ENCODE peak calls at places on chromosomes 16 and 17, in nine cellular contexts. One of them, this sample, is unnamed.

GRCh38 chr17:8855477-8856204 is 11.8 kb downstream of the PIK3R6 start:
- DNase-seq in lower lobe of right lung: no peak
- DNase-seq in hepatocyte: no peak
- DNase-seq in fibroblast of lung: no peak
- DNase-seq in psoas muscle: no peak
- DNase-seq in thoracic aorta: no peak
- DNase-seq in body of pancreas: no peak
- DNase-seq in upper lobe of right lung: no peak
- DNase-seq in CD8-positive, alpha-beta T cell: no peak
- DNase-seq in this sample: no peak

GRCh38 chr16:11994187-11995119 is 17.9 kb downstream of the SNX29 start:
- DNase-seq in body of pancreas: no peak
- DNase-seq in thoracic aorta: no peak
- DNase-seq in fibroblast of lung: no peak
- DNase-seq in lower lobe of right lung: peak; percentile 61
- DNase-seq in psoas muscle: peak; percentile 30
- DNase-seq in CD8-positive, alpha-beta T cell: no peak
- DNase-seq in upper lobe of right lung: no peak
- DNase-seq in hepatocyte: no peak
- DNase-seq in this sample: peak; percentile 22

GRCh38 chr17:74530751-74531150 is 524 bp downstream of the CD300LB start:
- DNase-seq in lower lobe of right lung: peak; percentile 6
- DNase-seq in body of pancreas: no peak
- DNase-seq in upper lobe of right lung: no peak
- DNase-seq in thoracic aorta: no peak
- DNase-seq in hepatocyte: no peak
- DNase-seq in fibroblast of lung: no peak
- DNase-seq in psoas muscle: no peak
- DNase-seq in CD8-positive, alpha-beta T cell: no peak
- DNase-seq in this sample: no peak

GRCh38 chr16:63361032-63361624 is 1324.9 kb upstream of the CDH8 start:
- DNase-seq in CD8-positive, alpha-beta T cell: no peak
- DNase-seq in fibroblast of lung: peak; percentile 47
- DNase-seq in upper lobe of right lung: no peak
- DNase-seq in body of pancreas: peak; percentile 13
- DNase-seq in thoracic aorta: no peak
- DNase-seq in psoas muscle: no peak
- DNase-seq in hepatocyte: peak; percentile 68
- DNase-seq in lower lobe of right lung: no peak
- DNase-seq in this sample: peak; percentile 22

GRCh38 chr17:34579017-34579946 is at the start of gene TMEM132E:
- DNase-seq in hepatocyte: peak; percentile 68
- DNase-seq in fibroblast of lung: peak; percentile 34
- DNase-seq in thoracic aorta: peak; percentile 14
- DNase-seq in upper lobe of right lung: peak; percentile 75
- DNase-seq in CD8-positive, alpha-beta T cell: no peak
- DNase-seq in psoas muscle: peak; percentile 23
- DNase-seq in lower lobe of right lung: peak; percentile 59
- DNase-seq in body of pancreas: peak; percentile 52
- DNase-seq in this sample: peak; percentile 25

GRCh38 chr16:13553453-13553985 is 366.4 kb upstream of the ERCC4 start:
- DNase-seq in fibroblast of lung: no peak
- DNase-seq in CD8-positive, alpha-beta T cell: no peak
- DNase-seq in upper lobe of right lung: no peak
- DNase-seq in thoracic aorta: no peak
- DNase-seq in psoas muscle: no peak
- DNase-seq in hepatocyte: no peak
- DNase-seq in lower lobe of right lung: no peak
- DNase-seq in body of pancreas: no peak
- DNase-seq in this sample: no peak

GRCh38 chr17:78641666-78642065 is 64.5 kb upstream of the DNAH17 start:
- DNase-seq in CD8-positive, alpha-beta T cell: no peak
- DNase-seq in upper lobe of right lung: peak; percentile 32
- DNase-seq in lower lobe of right lung: no peak
- DNase-seq in body of pancreas: no peak
- DNase-seq in thoracic aorta: no peak
- DNase-seq in psoas muscle: no peak
- DNase-seq in fibroblast of lung: no peak
- DNase-seq in hepatocyte: no peak
- DNase-seq in this sample: no peak

GRCh38 chr17:73717690-73718089 is 73.4 kb upstream of the SDK2 start:
- DNase-seq in hepatocyte: no peak
- DNase-seq in psoas muscle: no peak
- DNase-seq in upper lobe of right lung: no peak
- DNase-seq in fibroblast of lung: no peak
- DNase-seq in body of pancreas: no peak
- DNase-seq in thoracic aorta: no peak
- DNase-seq in lower lobe of right lung: no peak
- DNase-seq in CD8-positive, alpha-beta T cell: no peak
- DNase-seq in this sample: no peak

GRCh38 chr17:1142503-1143095 is 37.2 kb downstream of the ABR start:
- DNase-seq in fibroblast of lung: no peak
- DNase-seq in CD8-positive, alpha-beta T cell: no peak
- DNase-seq in lower lobe of right lung: no peak
- DNase-seq in body of pancreas: no peak
- DNase-seq in upper lobe of right lung: no peak
- DNase-seq in psoas muscle: peak; percentile 59
- DNase-seq in hepatocyte: no peak
- DNase-seq in thoracic aorta: no peak
- DNase-seq in this sample: no peak
- TF ChIP-seq CTCF in fibroblast of lung: no peak
- TF ChIP-seq CTCF in CD8-positive, alpha-beta T cell: no peak
- TF ChIP-seq CTCF in lower lobe of right lung: no peak
- TF ChIP-seq CTCF in body of pancreas: no peak
- TF ChIP-seq CTCF in upper lobe of right lung: no peak
- TF ChIP-seq CTCF in psoas muscle: no peak
- TF ChIP-seq CTCF in hepatocyte: no peak
- TF ChIP-seq CTCF in thoracic aorta: no peak
- TF ChIP-seq CTCF in this sample: no peak

GRCh38 chr17:77182205-77182604 is 41.4 kb downstream of the SEC14L1 start:
- DNase-seq in fibroblast of lung: no peak
- DNase-seq in hepatocyte: no peak
- DNase-seq in thoracic aorta: no peak
- DNase-seq in body of pancreas: no peak
- DNase-seq in lower lobe of right lung: no peak
- DNase-seq in psoas muscle: no peak
- DNase-seq in upper lobe of right lung: no peak
- DNase-seq in CD8-positive, alpha-beta T cell: no peak
- DNase-seq in this sample: no peak

GRCh38 chr17:77186141-77186604 is 45.4 kb downstream of the SEC14L1 start:
- DNase-seq in upper lobe of right lung: no peak
- DNase-seq in thoracic aorta: no peak
- DNase-seq in psoas muscle: no peak
- DNase-seq in hepatocyte: no peak
- DNase-seq in fibroblast of lung: no peak
- DNase-seq in body of pancreas: peak; percentile 24
- DNase-seq in CD8-positive, alpha-beta T cell: no peak
- DNase-seq in lower lobe of right lung: no peak
- DNase-seq in this sample: no peak

GRCh38 chr17:77182773-77183172 is 42.0 kb downstream of the SEC14L1 start:
- DNase-seq in body of pancreas: no peak
- DNase-seq in thoracic aorta: no peak
- DNase-seq in CD8-positive, alpha-beta T cell: no peak
- DNase-seq in lower lobe of right lung: no peak
- DNase-seq in fibroblast of lung: no peak
- DNase-seq in hepatocyte: no peak
- DNase-seq in upper lobe of right lung: no peak
- DNase-seq in psoas muscle: no peak
- DNase-seq in this sample: no peak

GRCh38 chr17:77184474-77184873 is 43.7 kb downstream of the SEC14L1 start:
- DNase-seq in thoracic aorta: no peak
- DNase-seq in CD8-positive, alpha-beta T cell: no peak
- DNase-seq in psoas muscle: no peak
- DNase-seq in lower lobe of right lung: no peak
- DNase-seq in upper lobe of right lung: no peak
- DNase-seq in fibroblast of lung: peak; percentile 75
- DNase-seq in hepatocyte: no peak
- DNase-seq in body of pancreas: no peak
- DNase-seq in this sample: no peak

DNA sequence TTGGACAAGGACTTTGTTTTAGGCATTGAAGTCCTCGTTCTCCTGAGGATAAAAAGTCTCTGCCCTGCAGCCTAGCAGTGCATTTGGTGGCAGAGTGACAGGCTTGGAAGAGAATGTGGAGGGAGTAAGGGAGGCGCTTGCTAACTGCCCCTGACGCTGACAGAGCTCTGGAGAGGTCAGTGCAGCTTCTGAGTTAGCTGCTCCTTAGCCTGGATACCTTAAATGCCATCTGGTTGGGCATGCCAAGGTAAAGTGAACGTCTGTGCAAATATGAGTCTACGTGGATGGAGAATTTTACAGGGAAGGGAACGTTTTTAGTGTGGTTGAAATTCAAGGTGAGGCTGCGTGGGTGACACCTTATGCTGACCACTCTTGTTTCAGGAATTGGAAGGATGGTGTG is 44.4 kb downstream of the SEC14L1 start:
- DNase-seq in psoas muscle: no peak
- DNase-seq in body of pancreas: no peak
- DNase-seq in CD8-positive, alpha-beta T cell: no peak
- DNase-seq in thoracic aorta: no peak
- DNase-seq in hepatocyte: no peak
- DNase-seq in upper lobe of right lung: no peak
- DNase-seq in fibroblast of lung: no peak
- DNase-seq in lower lobe of right lung: no peak
- DNase-seq in this sample: no peak
- H3K27ac ChIP-seq in psoas muscle: peak overlapping the region; percentile 62
- H3K27ac ChIP-seq in body of pancreas: no peak overlapping the region
- H3K27ac ChIP-seq in CD8-positive, alpha-beta T cell: no peak overlapping the region
- H3K27ac ChIP-seq in thoracic aorta: no peak overlapping the region
- H3K27ac ChIP-seq in hepatocyte: no peak overlapping the region
- H3K27ac ChIP-seq in upper lobe of right lung: no peak overlapping the region
- H3K27ac ChIP-seq in fibroblast of lung: no peak overlapping the region
- H3K27ac ChIP-seq in lower lobe of right lung: no peak overlapping the region
- H3K27ac ChIP-seq in this sample: no peak overlapping the region

GRCh38 chr16:3997231-3997841 is 116.8 kb upstream of the CREBBP start:
- DNase-seq in hepatocyte: no peak
- DNase-seq in body of pancreas: no peak
- DNase-seq in thoracic aorta: no peak
- DNase-seq in psoas muscle: no peak
- DNase-seq in upper lobe of right lung: no peak
- DNase-seq in lower lobe of right lung: peak; percentile 29
- DNase-seq in fibroblast of lung: no peak
- DNase-seq in CD8-positive, alpha-beta T cell: no peak
- DNase-seq in this sample: no peak

GRCh38 chr16:3999890-4000325 is 116.3 kb downstream of the ADCY9 start:
- DNase-seq in psoas muscle: no peak
- DNase-seq in CD8-positive, alpha-beta T cell: no peak
- DNase-seq in hepatocyte: no peak
- DNase-seq in thoracic aorta: no peak
- DNase-seq in fibroblast of lung: peak; percentile 27
- DNase-seq in lower lobe of right lung: no peak
- DNase-seq in upper lobe of right lung: no peak
- DNase-seq in body of pancreas: no peak
- DNase-seq in this sample: no peak

GRCh38 chr16:4003166-4003565 is 113.1 kb downstream of the ADCY9 start:
- DNase-seq in fibroblast of lung: no peak
- DNase-seq in upper lobe of right lung: no peak
- DNase-seq in thoracic aorta: no peak
- DNase-seq in CD8-positive, alpha-beta T cell: no peak
- DNase-seq in hepatocyte: no peak
- DNase-seq in lower lobe of right lung: peak; percentile 24
- DNase-seq in psoas muscle: no peak
- DNase-seq in body of pancreas: no peak
- DNase-seq in this sample: no peak

GRCh38 chr16:3999479-3999868 is 116.8 kb downstream of the ADCY9 start:
- DNase-seq in hepatocyte: peak; percentile 78
- DNase-seq in CD8-positive, alpha-beta T cell: no peak
- DNase-seq in upper lobe of right lung: no peak
- DNase-seq in thoracic aorta: no peak
- DNase-seq in body of pancreas: no peak
- DNase-seq in lower lobe of right lung: peak; percentile 43
- DNase-seq in psoas muscle: peak; percentile 53
- DNase-seq in fibroblast of lung: peak; percentile 74
- DNase-seq in this sample: no peak

DNA sequence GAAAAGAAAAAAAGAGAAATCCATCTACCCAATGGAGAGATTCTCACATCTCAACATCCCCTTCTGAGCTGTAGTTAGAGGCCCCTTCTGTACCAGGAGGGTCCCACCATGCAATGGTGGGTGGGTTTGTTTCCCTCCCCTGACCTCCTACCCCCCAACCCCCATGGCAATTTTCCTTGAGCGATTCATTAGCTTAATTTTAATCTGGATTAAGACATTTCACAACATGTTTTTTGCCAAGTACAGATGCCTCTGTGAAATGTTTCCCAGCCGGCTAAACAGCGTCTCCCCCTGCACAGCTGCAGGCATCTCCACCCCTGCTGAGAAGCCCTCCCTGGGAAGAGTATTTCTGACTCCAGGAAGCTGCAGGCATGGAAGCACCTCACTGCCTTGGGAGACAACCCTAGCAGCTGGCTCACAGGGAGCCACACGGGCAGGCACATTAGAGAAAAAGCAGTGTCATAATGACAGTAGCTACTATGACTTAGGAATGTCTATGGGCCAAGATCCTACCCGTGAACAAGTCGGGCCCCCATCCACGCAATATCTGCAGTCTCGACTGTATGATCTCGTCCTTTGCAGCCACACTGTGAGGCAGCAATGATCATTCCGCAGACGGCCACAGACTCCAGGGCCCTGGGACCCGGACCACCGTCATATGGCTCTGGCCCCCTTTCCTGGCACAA is 117.3 kb downstream of the ADCY9 start:
- DNase-seq in psoas muscle: peak; percentile 56
- DNase-seq in lower lobe of right lung: peak; percentile 28
- DNase-seq in body of pancreas: no peak
- DNase-seq in CD8-positive, alpha-beta T cell: no peak
- DNase-seq in fibroblast of lung: peak; percentile 79
- DNase-seq in thoracic aorta: no peak
- DNase-seq in hepatocyte: no peak
- DNase-seq in upper lobe of right lung: no peak
- DNase-seq in this sample: no peak
- TF ChIP-seq CTCF in psoas muscle: no peak
- TF ChIP-seq CTCF in lower lobe of right lung: no peak
- TF ChIP-seq CTCF in body of pancreas: no peak
- TF ChIP-seq CTCF in CD8-positive, alpha-beta T cell: no peak
- TF ChIP-seq CTCF in fibroblast of lung: no peak
- TF ChIP-seq CTCF in thoracic aorta: no peak
- TF ChIP-seq CTCF in hepatocyte: no peak
- TF ChIP-seq CTCF in upper lobe of right lung: no peak
- TF ChIP-seq CTCF in this sample: no peak

GRCh38 chr16:634051-634670 is 1.9 kb downstream of the METTL26 start:
- DNase-seq in lower lobe of right lung: no peak
- DNase-seq in thoracic aorta: no peak
- DNase-seq in CD8-positive, alpha-beta T cell: no peak
- DNase-seq in body of pancreas: no peak
- DNase-seq in psoas muscle: no peak
- DNase-seq in upper lobe of right lung: no peak
- DNase-seq in fibroblast of lung: no peak
- DNase-seq in hepatocyte: no peak
- DNase-seq in this sample: no peak
- H3K27ac ChIP-seq in lower lobe of right lung: no peak overlapping the region
- H3K27ac ChIP-seq in thoracic aorta: no peak overlapping the region
- H3K27ac ChIP-seq in CD8-positive, alpha-beta T cell: no peak overlapping the region
- H3K27ac ChIP-seq in body of pancreas: no peak overlapping the region
- H3K27ac ChIP-seq in psoas muscle: no peak overlapping the region
- H3K27ac ChIP-seq in upper lobe of right lung: no peak overlapping the region
- H3K27ac ChIP-seq in fibroblast of lung: no peak overlapping the region
- H3K27ac ChIP-seq in hepatocyte: no peak overlapping the region
- H3K27ac ChIP-seq in this sample: no peak overlapping the region